ENCODE peak calls at places on chromosomes 13 and 19, in eight cellular contexts. One of them, this sample, is unnamed.
A peak's percentile ranks its signal among the peaks of the same experiment; 100 is the strongest.

GRCh38 chr19:11195169-11195568 is 2.2 kb downstream of the KANK2 start:
- DNase-seq in A549: no peak
- DNase-seq in astrocyte: no peak
- DNase-seq in colonic mucosa: no peak
- DNase-seq in psoas muscle: no peak
- DNase-seq in left lung: no peak
- DNase-seq in thyroid gland: no peak
- DNase-seq in tibial artery: no peak
- DNase-seq in this sample: no peak

GRCh38 chr13:33639158-33639557 is 178.8 kb upstream of the RFC3 start:
- DNase-seq in A549: no peak
- DNase-seq in astrocyte: peak; percentile 43
- DNase-seq in colonic mucosa: peak; percentile 36
- DNase-seq in psoas muscle: peak; percentile 49
- DNase-seq in left lung: no peak
- DNase-seq in thyroid gland: no peak
- DNase-seq in tibial artery: peak; percentile 74
- DNase-seq in this sample: no peak

GRCh38 chr13:41231786-41232185 is 31.6 kb downstream of the MTRF1 start:
- DNase-seq in A549: no peak
- DNase-seq in astrocyte: peak; percentile 6
- DNase-seq in colonic mucosa: peak; percentile 79
- DNase-seq in psoas muscle: no peak
- DNase-seq in left lung: peak; percentile 53
- DNase-seq in thyroid gland: peak; percentile 51
- DNase-seq in tibial artery: no peak
- DNase-seq in this sample: no peak

GRCh38 chr13:50668044-50668443 is 175.4 kb downstream of the DLEU7 start:
- DNase-seq in A549: no peak
- DNase-seq in astrocyte: no peak
- DNase-seq in colonic mucosa: no peak
- DNase-seq in psoas muscle: no peak
- DNase-seq in left lung: no peak
- DNase-seq in thyroid gland: no peak
- DNase-seq in tibial artery: no peak
- DNase-seq in this sample: no peak

GRCh38 chr13:35349673-35350278 is 126.7 kb downstream of the MAB21L1 start:
- DNase-seq in A549: peak; percentile 0
- DNase-seq in astrocyte: peak; percentile 13
- DNase-seq in colonic mucosa: no peak
- DNase-seq in psoas muscle: no peak
- DNase-seq in left lung: no peak
- DNase-seq in thyroid gland: no peak
- DNase-seq in tibial artery: no peak
- DNase-seq in this sample: no peak

GRCh38 chr19:55373993-55374757 is 2.5 kb upstream of the TMEM190 start:
- DNase-seq in A549: peak; percentile 75
- DNase-seq in astrocyte: no peak
- DNase-seq in colonic mucosa: no peak
- DNase-seq in psoas muscle: no peak
- DNase-seq in left lung: no peak
- DNase-seq in thyroid gland: no peak
- DNase-seq in tibial artery: no peak
- DNase-seq in this sample: no peak

GRCh38 chr13:94968040-94968756 is 255.9 kb upstream of the SOX21 start:
- DNase-seq in A549: peak; percentile 62
- DNase-seq in astrocyte: no peak
- DNase-seq in colonic mucosa: no peak
- DNase-seq in psoas muscle: no peak
- DNase-seq in left lung: no peak
- DNase-seq in thyroid gland: no peak
- DNase-seq in tibial artery: no peak
- DNase-seq in this sample: no peak

GRCh38 chr13:44313674-44314073 is 60.0 kb upstream of the SERP2 start:
- DNase-seq in A549: peak; percentile 49
- DNase-seq in astrocyte: peak; percentile 92
- DNase-seq in colonic mucosa: no peak
- DNase-seq in psoas muscle: no peak
- DNase-seq in left lung: no peak
- DNase-seq in thyroid gland: no peak
- DNase-seq in tibial artery: no peak
- DNase-seq in this sample: no peak

GRCh38 chr13:74111901-74112824 is 22.0 kb downstream of the KLF12 start:
- DNase-seq in A549: no peak
- DNase-seq in astrocyte: no peak
- DNase-seq in colonic mucosa: no peak
- DNase-seq in psoas muscle: no peak
- DNase-seq in left lung: no peak
- DNase-seq in thyroid gland: no peak
- DNase-seq in tibial artery: no peak
- DNase-seq in this sample: no peak

GRCh38 chr13:31675521-31675953 is 63.8 kb upstream of the RXFP2 start:
- DNase-seq in A549: no peak
- DNase-seq in astrocyte: no peak
- DNase-seq in colonic mucosa: no peak
- DNase-seq in psoas muscle: no peak
- DNase-seq in left lung: no peak
- DNase-seq in thyroid gland: no peak
- DNase-seq in tibial artery: no peak
- DNase-seq in this sample: no peak

GRCh38 chr19:13847033-13847899 is 29.7 kb upstream of the NANOS3 start:
- DNase-seq in A549: no peak
- DNase-seq in astrocyte: peak; percentile 82
- DNase-seq in colonic mucosa: peak; percentile 92
- DNase-seq in psoas muscle: peak; percentile 97
- DNase-seq in left lung: peak; percentile 95
- DNase-seq in thyroid gland: peak; percentile 87
- DNase-seq in tibial artery: peak; percentile 98
- DNase-seq in this sample: peak; percentile 99

GRCh38 chr13:85520445-85520844 is 278.8 kb downstream of the SLITRK6 start:
- DNase-seq in A549: no peak
- DNase-seq in astrocyte: peak; percentile 32
- DNase-seq in colonic mucosa: no peak
- DNase-seq in psoas muscle: no peak
- DNase-seq in left lung: no peak
- DNase-seq in thyroid gland: no peak
- DNase-seq in tibial artery: no peak
- DNase-seq in this sample: no peak

GRCh38 chr19:49430678-49431329 is 5.6 kb downstream of the GFY start:
- DNase-seq in A549: no peak
- DNase-seq in astrocyte: no peak
- DNase-seq in colonic mucosa: no peak
- DNase-seq in psoas muscle: no peak
- DNase-seq in left lung: no peak
- DNase-seq in thyroid gland: no peak
- DNase-seq in tibial artery: no peak
- DNase-seq in this sample: no peak

GRCh38 chr13:100789481-100789880 is 114.9 kb upstream of the TMTC4 start:
- DNase-seq in A549: no peak
- DNase-seq in astrocyte: peak; percentile 44
- DNase-seq in colonic mucosa: no peak
- DNase-seq in psoas muscle: no peak
- DNase-seq in left lung: peak; percentile 48
- DNase-seq in thyroid gland: peak; percentile 73
- DNase-seq in tibial artery: no peak
- DNase-seq in this sample: no peak

GRCh38 chr13:98173431-98173921 is 3.6 kb downstream of the RNF113B start:
- DNase-seq in A549: no peak
- DNase-seq in astrocyte: peak; percentile 100
- DNase-seq in colonic mucosa: no peak
- DNase-seq in psoas muscle: peak; percentile 19
- DNase-seq in left lung: no peak
- DNase-seq in thyroid gland: peak; percentile 38
- DNase-seq in tibial artery: peak; percentile 67
- DNase-seq in this sample: no peak

GRCh38 chr19:33399081-33399744 is 25.7 kb downstream of the CEBPG start:
- DNase-seq in A549: no peak
- DNase-seq in astrocyte: no peak
- DNase-seq in colonic mucosa: no peak
- DNase-seq in psoas muscle: no peak
- DNase-seq in left lung: peak; percentile 24
- DNase-seq in thyroid gland: no peak
- DNase-seq in tibial artery: peak; percentile 56
- DNase-seq in this sample: no peak

GRCh38 chr13:36090592-36090991 is 40.6 kb downstream of the DCLK1 start:
- DNase-seq in A549: no peak
- DNase-seq in astrocyte: peak; percentile 8
- DNase-seq in colonic mucosa: no peak
- DNase-seq in psoas muscle: no peak
- DNase-seq in left lung: no peak
- DNase-seq in thyroid gland: no peak
- DNase-seq in tibial artery: peak; percentile 76
- DNase-seq in this sample: no peak

GRCh38 chr19:55166530-55167268 is at the start of gene DNAAF3:
- DNase-seq in A549: peak; percentile 100
- DNase-seq in astrocyte: peak; percentile 93
- DNase-seq in colonic mucosa: peak; percentile 95
- DNase-seq in psoas muscle: peak; percentile 90
- DNase-seq in left lung: peak; percentile 92
- DNase-seq in thyroid gland: peak; percentile 98
- DNase-seq in tibial artery: peak; percentile 82
- DNase-seq in this sample: peak; percentile 96

GRCh38 chr19:1717200-1717969 is 35.9 kb upstream of the ONECUT3 start:
- DNase-seq in A549: no peak
- DNase-seq in astrocyte: no peak
- DNase-seq in colonic mucosa: no peak
- DNase-seq in psoas muscle: no peak
- DNase-seq in left lung: no peak
- DNase-seq in thyroid gland: no peak
- DNase-seq in tibial artery: no peak
- DNase-seq in this sample: no peak

GRCh38 chr13:44197791-44198770 is 175.5 kb upstream of the SERP2 start:
- DNase-seq in A549: no peak
- DNase-seq in astrocyte: peak; percentile 48
- DNase-seq in colonic mucosa: no peak
- DNase-seq in psoas muscle: no peak
- DNase-seq in left lung: no peak
- DNase-seq in thyroid gland: no peak
- DNase-seq in tibial artery: no peak
- DNase-seq in this sample: peak; percentile 68

GRCh38 chr19:1474765-1475351 is 4.2 kb downstream of the C19orf25 start:
- DNase-seq in A549: no peak
- DNase-seq in astrocyte: no peak
- DNase-seq in colonic mucosa: no peak
- DNase-seq in psoas muscle: peak; percentile 14
- DNase-seq in left lung: no peak
- DNase-seq in thyroid gland: no peak
- DNase-seq in tibial artery: no peak
- DNase-seq in this sample: no peak

GRCh38 chr13:21022694-21023325 is 38.6 kb downstream of the LATS2 start:
- DNase-seq in A549: no peak
- DNase-seq in astrocyte: no peak
- DNase-seq in colonic mucosa: no peak
- DNase-seq in psoas muscle: no peak
- DNase-seq in left lung: no peak
- DNase-seq in thyroid gland: no peak
- DNase-seq in tibial artery: no peak
- DNase-seq in this sample: no peak

GRCh38 chr19:41888926-41889325 is 5.9 kb downstream of the ARHGEF1 start:
- DNase-seq in A549: no peak
- DNase-seq in astrocyte: no peak
- DNase-seq in colonic mucosa: no peak
- DNase-seq in psoas muscle: no peak
- DNase-seq in left lung: no peak
- DNase-seq in thyroid gland: no peak
- DNase-seq in tibial artery: no peak
- DNase-seq in this sample: no peak

GRCh38 chr13:60369242-60369641 is 27.8 kb upstream of the TDRD3 start:
- DNase-seq in A549: peak; percentile 2
- DNase-seq in astrocyte: no peak
- DNase-seq in colonic mucosa: no peak
- DNase-seq in psoas muscle: no peak
- DNase-seq in left lung: no peak
- DNase-seq in thyroid gland: no peak
- DNase-seq in tibial artery: no peak
- DNase-seq in this sample: no peak
- TF ChIP-seq CTCF in A549: no peak
- TF ChIP-seq CTCF in astrocyte: peak; percentile 41
- TF ChIP-seq CTCF in colonic mucosa: peak; percentile 28
- TF ChIP-seq CTCF in psoas muscle: peak; percentile 32
- TF ChIP-seq CTCF in left lung: peak; percentile 36
- TF ChIP-seq CTCF in thyroid gland: peak; percentile 4
- TF ChIP-seq CTCF in tibial artery: no peak
- TF ChIP-seq CTCF in this sample: peak; percentile 40

GRCh38 chr19:27654266-27654990 is 1558.5 kb downstream of the UQCRFS1 start:
- DNase-seq in A549: no peak
- DNase-seq in astrocyte: no peak
- DNase-seq in colonic mucosa: no peak
- DNase-seq in psoas muscle: no peak
- DNase-seq in left lung: no peak
- DNase-seq in thyroid gland: no peak
- DNase-seq in tibial artery: no peak
- DNase-seq in this sample: peak; percentile 47
- H3K9me3 ChIP-seq in A549: peaks cover 30% of the 10 kb centered on the region
- H3K9me3 ChIP-seq in astrocyte: peaks cover 19% of the 10 kb centered on the region
- H3K9me3 ChIP-seq in colonic mucosa: no peaks in the 10 kb centered on the region
- H3K9me3 ChIP-seq in psoas muscle: peaks cover 14% of the 10 kb centered on the region
- H3K9me3 ChIP-seq in left lung: no peaks in the 10 kb centered on the region
- H3K9me3 ChIP-seq in thyroid gland: no peaks in the 10 kb centered on the region
- H3K9me3 ChIP-seq in tibial artery: peaks cover 24% of the 10 kb centered on the region
- H3K9me3 ChIP-seq in this sample: peaks cover 20% of the 10 kb centered on the region

GRCh38 chr19:7197169-7197759 is 97.0 kb downstream of the INSR start:
- DNase-seq in A549: peak; percentile 75
- DNase-seq in astrocyte: peak; percentile 96
- DNase-seq in colonic mucosa: peak; percentile 89
- DNase-seq in psoas muscle: peak; percentile 93
- DNase-seq in left lung: peak; percentile 93
- DNase-seq in thyroid gland: peak; percentile 96
- DNase-seq in tibial artery: peak; percentile 99
- DNase-seq in this sample: peak; percentile 98

GRCh38 chr19:7200739-7201138 is 93.5 kb downstream of the INSR start:
- DNase-seq in A549: no peak
- DNase-seq in astrocyte: no peak
- DNase-seq in colonic mucosa: no peak
- DNase-seq in psoas muscle: no peak
- DNase-seq in left lung: no peak
- DNase-seq in thyroid gland: no peak
- DNase-seq in tibial artery: no peak
- DNase-seq in this sample: no peak

GRCh38 chr19:7199613-7200533 is 94.3 kb downstream of the INSR start:
- DNase-seq in A549: peak; percentile 25
- DNase-seq in astrocyte: no peak
- DNase-seq in colonic mucosa: peak; percentile 77
- DNase-seq in psoas muscle: no peak
- DNase-seq in left lung: no peak
- DNase-seq in thyroid gland: no peak
- DNase-seq in tibial artery: no peak
- DNase-seq in this sample: no peak

GRCh38 chr19:7196721-7197168 is 97.5 kb downstream of the INSR start:
- DNase-seq in A549: no peak
- DNase-seq in astrocyte: no peak
- DNase-seq in colonic mucosa: peak; percentile 42
- DNase-seq in psoas muscle: peak; percentile 42
- DNase-seq in left lung: peak; percentile 49
- DNase-seq in thyroid gland: no peak
- DNase-seq in tibial artery: peak; percentile 81
- DNase-seq in this sample: no peak

GRCh38 chr19:7197760-7198696 is 96.2 kb downstream of the INSR start:
- DNase-seq in A549: peak; percentile 72
- DNase-seq in astrocyte: peak; percentile 94
- DNase-seq in colonic mucosa: peak; percentile 88
- DNase-seq in psoas muscle: peak; percentile 94
- DNase-seq in left lung: peak; percentile 92
- DNase-seq in thyroid gland: peak; percentile 95
- DNase-seq in tibial artery: peak; percentile 97
- DNase-seq in this sample: peak; percentile 97
- TF ChIP-seq CTCF in A549: no peak
- TF ChIP-seq CTCF in astrocyte: no peak
- TF ChIP-seq CTCF in colonic mucosa: no peak
- TF ChIP-seq CTCF in psoas muscle: peak; percentile 35
- TF ChIP-seq CTCF in left lung: peak; percentile 26
- TF ChIP-seq CTCF in thyroid gland: peak; percentile 33
- TF ChIP-seq CTCF in tibial artery: peak; percentile 39
- TF ChIP-seq CTCF in this sample: peak; percentile 51

GRCh38 chr19:8904597-8904996 is 72.4 kb downstream of the MBD3L1 start:
- DNase-seq in A549: no peak
- DNase-seq in astrocyte: no peak
- DNase-seq in colonic mucosa: no peak
- DNase-seq in psoas muscle: no peak
- DNase-seq in left lung: no peak
- DNase-seq in thyroid gland: no peak
- DNase-seq in tibial artery: no peak
- DNase-seq in this sample: no peak
- H3K9me3 ChIP-seq in A549: no peaks in the 10 kb centered on the region
- H3K9me3 ChIP-seq in astrocyte: peaks cover 26% of the 10 kb centered on the region
- H3K9me3 ChIP-seq in colonic mucosa: no peaks in the 10 kb centered on the region
- H3K9me3 ChIP-seq in psoas muscle: no peaks in the 10 kb centered on the region
- H3K9me3 ChIP-seq in left lung: no peaks in the 10 kb centered on the region
- H3K9me3 ChIP-seq in thyroid gland: no peaks in the 10 kb centered on the region
- H3K9me3 ChIP-seq in tibial artery: no peaks in the 10 kb centered on the region
- H3K9me3 ChIP-seq in this sample: no peaks in the 10 kb centered on the region